ENCODE peak calls at places on chromosomes 16 and 17, in eight cellular contexts. B is GM12865, A is pancreas, G is tibial nerve, Y is A673, J is cardiac fibroblast, X is mucosa of descending colon, T is stomach. M is an unnamed sample.

GRCh38 chr16:28261916-28262315 is 30.4 kb upstream of the SBK1 start:
- DNase-seq in A (no peak), T (no peak), Y (no peak), J (no peak), B (no peak), G (no peak), X (no peak), M (no peak)

GRCh38 chr17:37701424-37702020 is 43.3 kb downstream of the HNF1B start:
- DNase-seq in X (no peak), B (peak), T (peak), A (peak), Y (peak), G (peak), J (peak), M (no peak)

GRCh38 chr17:8072727-8073461 is 14.6 kb downstream of the ALOX12B start:
- DNase-seq in B (no peak), Y (no peak), G (no peak), A (no peak), T (no peak), X (no peak), J (no peak), M (no peak)

GRCh38 chr17:61284174-61284573 is 115.5 kb upstream of the TBX2 start:
- DNase-seq in X (no peak), G (no peak), A (no peak), Y (no peak), T (no peak), B (no peak), J (peak), M (no peak)

GRCh38 chr16:1771864-1772361 is 570 bp upstream of the NME3 start:
- DNase-seq in Y (peak), B (no peak), A (no peak), T (no peak), X (no peak), G (no peak), J (no peak), M (no peak)

GRCh38 chr17:80880650-80880989 is 111.0 kb upstream of the CHMP6 start:
- DNase-seq in X (no peak), J (no peak), T (no peak), B (no peak), Y (no peak), G (no peak), A (no peak), M (no peak)

GRCh38 chr17:38575781-38576180 is 30.0 kb downstream of the SRCIN1 start:
- DNase-seq in G (no peak), Y (no peak), A (no peak), J (no peak), T (no peak), B (no peak), X (no peak), M (no peak)

GRCh38 chr17:39662551-39663339 is 2.4 kb upstream of the TCAP start:
- DNase-seq in Y (no peak), B (no peak), G (no peak), J (no peak), X (peak), A (peak), T (peak), M (no peak)

GRCh38 chr16:68696514-68696913 is 40.6 kb upstream of the CDH1 start:
- DNase-seq in B (no peak), Y (no peak), A (no peak), G (no peak), J (no peak), X (no peak), T (no peak), M (no peak)

GRCh38 chr17:8965394-8966168 is at the start of gene PIK3R5:
- DNase-seq in X (peak), B (peak), J (no peak), G (no peak), T (peak), Y (no peak), A (peak), M (no peak)

GRCh38 chr17:2101448-2102257 is 46.8 kb downstream of the HIC1 start:
- DNase-seq in B (no peak), T (peak), J (no peak), X (peak), G (no peak), Y (no peak), A (peak), M (no peak)

DNA sequence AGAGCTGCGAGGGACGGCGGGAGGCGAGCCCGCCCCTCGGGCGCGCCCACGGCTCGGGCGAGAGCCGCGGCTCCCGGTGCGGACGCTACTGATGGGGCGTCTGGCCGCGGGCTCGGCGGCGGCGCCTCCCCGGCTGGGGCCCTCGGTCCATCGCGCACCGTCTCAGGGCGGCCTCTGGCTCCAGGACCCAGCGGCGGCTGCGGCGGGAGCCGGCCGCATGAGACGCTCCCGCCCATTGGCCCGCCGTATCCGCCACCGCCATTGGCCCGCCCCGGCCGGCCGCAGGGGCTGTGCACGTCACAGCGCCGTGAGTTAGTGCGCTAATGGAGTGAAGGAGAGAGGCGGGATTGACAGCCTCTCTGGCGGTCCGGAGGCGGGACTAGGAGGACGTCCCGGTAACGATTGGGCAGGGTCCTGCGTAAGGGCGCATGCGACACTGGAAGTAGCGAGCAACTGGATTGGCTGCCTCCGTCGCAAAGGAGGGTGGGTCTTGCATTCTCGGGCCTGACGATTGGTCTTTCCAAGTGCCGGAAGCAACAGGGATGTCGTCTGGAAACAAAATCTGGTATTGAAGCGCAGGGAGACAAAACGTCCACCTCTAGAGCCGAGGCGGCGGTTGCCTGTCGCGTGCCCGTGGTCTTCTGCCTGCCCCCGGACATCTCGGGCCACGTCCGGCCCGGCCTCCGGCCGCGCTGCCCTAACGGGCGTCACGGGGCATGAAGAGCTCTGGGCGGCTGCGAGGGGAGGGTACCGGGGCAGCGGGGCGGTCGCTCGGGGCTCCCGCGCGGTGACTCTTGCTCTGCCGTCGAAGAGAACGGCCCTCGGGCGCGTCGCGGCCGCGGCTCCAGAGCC is at the start of gene ANKRD11:
- DNase-seq in G (peak), A (peak), B (peak), Y (peak), T (peak), J (peak), X (peak), M (peak)
- TF ChIP-seq CTCF in G (peak), A (no peak), B (no peak), Y (no peak), T (no peak), J (no peak), X (peak), M (no peak)

GRCh38 chr17:73265646-73266640 is 4.3 kb upstream of the CPSF4L start:
- DNase-seq in T (no peak), B (no peak), J (no peak), G (no peak), Y (no peak), A (no peak), X (no peak), M (no peak)
- H3K4me3 ChIP-seq in T (no peak), B (no peak), J (no peak), G (no peak), Y (no peak), A (no peak), X (no peak), M (no peak)

DNA sequence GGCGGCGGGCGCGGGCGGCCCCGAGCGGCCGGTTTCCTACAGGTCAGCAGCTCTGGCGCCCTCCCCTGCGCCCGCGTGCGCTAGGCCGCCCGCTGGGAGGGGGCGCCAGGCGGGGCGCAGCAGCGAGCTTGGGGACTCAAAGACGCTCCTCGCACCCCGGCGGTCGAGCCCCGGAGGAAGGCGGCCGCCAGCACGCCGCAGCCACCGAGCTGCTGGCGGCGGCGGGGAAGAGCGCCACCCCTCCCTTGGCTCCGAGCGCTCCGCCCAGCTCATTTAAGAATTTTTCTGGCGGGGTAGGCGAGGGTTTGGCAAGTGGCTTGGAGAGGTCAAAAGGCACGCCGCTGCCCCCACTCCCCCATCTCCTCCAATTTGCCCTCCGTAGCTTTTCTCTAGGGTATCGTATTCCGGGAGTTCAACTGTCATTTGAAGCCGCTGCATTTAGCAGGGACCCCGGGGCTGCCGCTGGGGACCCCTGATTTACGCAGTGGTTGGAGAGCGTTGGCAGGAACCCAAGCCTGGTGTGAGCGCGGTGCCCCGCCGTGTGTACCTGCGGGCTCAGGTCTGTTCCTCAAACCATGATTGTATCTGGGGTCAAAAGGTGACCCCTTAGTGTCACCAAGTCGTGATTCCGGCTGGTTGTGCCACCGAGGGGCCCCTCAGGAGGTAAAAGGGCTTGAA is 59.5 kb upstream of the GSE1 start:
- DNase-seq in G (no peak), A (peak), B (peak), T (peak), J (peak), Y (peak), X (peak), M (no peak)
- TF ChIP-seq CTCF in G (peak), A (no peak), B (peak), T (peak), J (no peak), Y (peak), X (no peak), M (peak)

GRCh38 chr17:19728114-19728495 is 11.7 kb upstream of the SLC47A2 start:
- DNase-seq in X (peak), G (peak), B (no peak), J (peak), Y (no peak), A (peak), T (peak), M (peak)

GRCh38 chr17:19729900-19730299 is 13.5 kb upstream of the SLC47A2 start:
- DNase-seq in A (no peak), X (no peak), Y (no peak), J (no peak), T (no peak), G (no peak), B (no peak), M (no peak)

GRCh38 chr17:19733953-19734526 is 14.1 kb downstream of the ALDH3A1 start:
- DNase-seq in A (no peak), X (no peak), T (no peak), J (no peak), B (no peak), G (no peak), Y (no peak), M (no peak)

GRCh38 chr17:19731626-19732025 is 15.2 kb upstream of the SLC47A2 start:
- DNase-seq in B (no peak), J (no peak), G (no peak), T (no peak), X (no peak), A (no peak), Y (no peak), M (no peak)

DNA sequence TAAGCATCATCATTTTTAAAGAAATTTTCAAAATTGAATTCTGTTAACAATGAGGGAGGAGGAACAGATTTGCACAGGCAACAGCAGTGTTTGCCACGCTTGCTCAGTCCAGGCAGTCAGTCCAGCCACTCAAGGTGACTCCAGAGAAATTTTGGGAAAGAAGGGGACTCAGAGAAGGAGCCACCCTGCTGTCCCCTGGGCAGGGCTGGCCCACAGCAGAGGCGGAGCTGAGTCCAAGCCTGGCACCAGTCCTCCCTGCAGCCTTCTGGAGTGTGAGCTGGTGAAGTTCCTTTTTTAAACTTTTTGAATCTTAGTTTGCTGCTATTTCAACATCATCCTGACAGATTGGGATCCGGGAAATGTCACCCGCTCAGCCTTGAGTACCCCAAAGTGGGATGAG is 14.4 kb upstream of the SLC47A2 start:
- DNase-seq in Y (no peak), J (no peak), T (no peak), A (no peak), G (no peak), X (no peak), B (no peak), M (no peak)
- H3K4me3 ChIP-seq in Y (no peak), J (no peak), T (no peak), A (no peak), G (no peak), X (no peak), B (no peak), M (no peak)